ENCODE peak calls at places on chromosome 2, in eight cellular contexts. L is amygdala; G is fibroblast of the conjunctiva; A is brain microvascular endothelial cell; N is left cardiac atrium; K is activated CD4-positive, alpha-beta T cell treated with anti-CD3 and anti-CD28 coated beads, Interleukin-2, amount 10 ng/mL, durations not matched to agents 7 days and 5 days; I is Panc1; V is HEK293T. B is an unnamed sample.
A peak's percentile ranks its signal among the peaks of the same experiment; 100 is the strongest.

GRCh38 chr2:40483590-40483989 is 31.7 kb upstream of the SLC8A1 start:
- DNase-seq in K (no peak), N (no peak), A (no peak), G (no peak), I (no peak), L (no peak), V (no peak), B (no peak)

GRCh38 chr2:68768461-68768860 is 33.9 kb downstream of the ARHGAP25 start:
- DNase-seq in G (no peak), L (no peak), A (no peak), N (no peak), K (no peak), V (no peak), I (no peak), B (no peak)

GRCh38 chr2:156211318-156211717 is 121.2 kb downstream of the NR4A2 start:
- DNase-seq in V (no peak), K (no peak), A (no peak), L (no peak), N (no peak), I (no peak), G (no peak), B (no peak)

GRCh38 chr2:2101924-2102323 is 229.2 kb downstream of the MYT1L start:
- DNase-seq in N (no peak), G (no peak), I (no peak), A (peak; percentile 22), L (no peak), K (no peak), V (no peak), B (no peak)

GRCh38 chr2:99593692-99594427 is 104.0 kb upstream of the REV1 start:
- DNase-seq in I (no peak), K (no peak), A (no peak), V (no peak), N (no peak), L (no peak), G (no peak), B (no peak)

GRCh38 chr2:169732583-169733358 is 861 bp upstream of the KLHL23 start:
- DNase-seq in I (no peak), K (no peak), V (no peak), G (no peak), N (no peak), L (no peak), A (no peak), B (no peak)

GRCh38 chr2:193810533-193810932 is 1615.8 kb upstream of the TMEFF2 start:
- DNase-seq in A (no peak), N (no peak), K (no peak), L (no peak), V (no peak), I (no peak), G (no peak), B (no peak)

GRCh38 chr2:153307223-153307622 is 171.3 kb downstream of the RPRM start:
- DNase-seq in K (no peak), L (no peak), V (no peak), N (no peak), G (no peak), I (no peak), A (no peak), B (no peak)